ENCODE peak calls at places on chromosomes 11 and 22, in four cellular contexts. B is hepatocyte; R is keratinocyte; A is CD4-positive, alpha-beta memory T cell. Q is an unnamed sample.

GRCh38 chr11:62223095-62223494 is 14.6 kb downstream of the SCGB2A1 start:
- DNase-seq in B (no peak), A (no peak), R (no peak), Q (no peak)

GRCh38 chr11:126680109-126680508 is 320.5 kb downstream of the KIRREL3 start:
- DNase-seq in B (no peak), R (no peak), A (no peak), Q (no peak)

GRCh38 chr11:61963282-61964057 is 4.0 kb downstream of the FTH1 start:
- DNase-seq in R (no peak), A (peak; percentile 46), B (no peak), Q (peak; percentile 66)

GRCh38 chr11:128405693-128406364 is 181.5 kb downstream of the ETS1 start:
- DNase-seq in A (no peak), R (no peak), B (no peak), Q (no peak)

GRCh38 chr22:32617271-32617670 is 142.7 kb downstream of the FBXO7 start:
- DNase-seq in A (no peak), R (no peak), B (peak; percentile 32), Q (no peak)

GRCh38 chr11:31763296-31763695 is 47.8 kb downstream of the PAX6 start:
- DNase-seq in B (no peak), A (no peak), R (no peak), Q (no peak)

GRCh38 chr11:66418168-66418985 is 2.5 kb upstream of the NPAS4 start:
- DNase-seq in R (no peak), B (peak; percentile 87), A (peak; percentile 31), Q (peak; percentile 78)

GRCh38 chr11:36363361-36364272 is 67.5 kb downstream of the PRR5L start:
- DNase-seq in A (no peak), R (no peak), B (peak; percentile 37), Q (no peak)

GRCh38 chr22:19566599-19567382 is 42.6 kb upstream of the CLDN5 start:
- DNase-seq in B (no peak), A (no peak), R (no peak), Q (no peak)

GRCh38 chr22:47439643-47440265 is 677.3 kb downstream of the TBC1D22A start:
- DNase-seq in B (no peak), R (no peak), A (no peak), Q (no peak)

GRCh38 chr11:11626128-11626527 is 4.3 kb upstream of the GALNT18 start:
- DNase-seq in B (no peak), R (no peak), A (no peak), Q (no peak)

GRCh38 chr11:65718964-65719492 is 1.6 kb downstream of the RNASEH2C start:
- DNase-seq in A (no peak), R (no peak), B (peak; percentile 19), Q (no peak)

GRCh38 chr11:12845739-12846358 is 163.3 kb upstream of the RASSF10 start:
- DNase-seq in A (no peak), R (no peak), B (peak; percentile 78), Q (no peak)

GRCh38 chr11:10412266-10412665 is 42.8 kb upstream of the AMPD3 start:
- DNase-seq in R (no peak), B (no peak), A (no peak), Q (no peak)

GRCh38 chr11:35427158-35427557 is 7.8 kb upstream of the SLC1A2 start:
- DNase-seq in A (no peak), R (no peak), B (no peak), Q (no peak)

GRCh38 chr22:46753761-46754109 is 8.7 kb upstream of the TBC1D22A start:
- DNase-seq in A (no peak), R (no peak), B (no peak), Q (no peak)

GRCh38 chr11:76157891-76158290 is 48.4 kb downstream of the WNT11 start:
- DNase-seq in B (no peak), A (no peak), R (no peak), Q (no peak)

GRCh38 chr11:103735497-103736032 is 300.9 kb upstream of the DDI1 start:
- DNase-seq in R (no peak), B (no peak), A (no peak), Q (no peak)

GRCh38 chr22:47626428-47627390 is 864.3 kb downstream of the TBC1D22A start:
- DNase-seq in R (no peak), B (no peak), A (no peak), Q (peak; percentile 40)

GRCh38 chr11:66744485-66745355 is 15.7 kb upstream of the SPTBN2 start:
- DNase-seq in R (peak; percentile 45), A (peak; percentile 91), B (peak; percentile 93), Q (peak; percentile 70)

GRCh38 chr11:63901660-63902059 is 15.3 kb downstream of the RCOR2 start:
- DNase-seq in A (no peak), R (no peak), B (no peak), Q (no peak)

GRCh38 chr22:41537203-41537602 is 7.1 kb downstream of the POLR3H start:
- DNase-seq in A (no peak), B (no peak), R (no peak), Q (no peak)

GRCh38 chr11:99015634-99016454 is 4.9 kb upstream of the CNTN5 start:
- DNase-seq in B (peak; percentile 70), R (peak; percentile 15), A (peak; percentile 31), Q (no peak)

GRCh38 chr11:131491503-131491902 is 121.1 kb downstream of the NTM start:
- DNase-seq in A (no peak), B (peak; percentile 31), R (no peak), Q (no peak)

GRCh38 chr11:132595711-132596111 is 936.6 kb downstream of the OPCML start:
- DNase-seq in B (no peak), A (no peak), R (no peak), Q (no peak)

GRCh38 chr11:80103149-80103859 is 662.5 kb upstream of the TENM4 start:
- DNase-seq in R (peak; percentile 75), A (no peak), B (peak; percentile 25), Q (no peak)

GRCh38 chr11:57116654-57117053 is 65.1 kb upstream of the LRRC55 start:
- DNase-seq in R (no peak), A (no peak), B (peak; percentile 42), Q (no peak)

GRCh38 chr11:32210601-32211000 is 119.7 kb downstream of the RCN1 start:
- DNase-seq in R (no peak), B (no peak), A (no peak), Q (no peak)

GRCh38 chr11:125952973-125953372 is 7.1 kb downstream of the VSIG10L2 start:
- DNase-seq in A (no peak), R (no peak), B (no peak), Q (peak; percentile 76)

GRCh38 chr11:76206327-76207081 is at the start of gene WNT11:
- DNase-seq in R (no peak), A (peak; percentile 27), B (peak; percentile 82), Q (no peak)

DNA sequence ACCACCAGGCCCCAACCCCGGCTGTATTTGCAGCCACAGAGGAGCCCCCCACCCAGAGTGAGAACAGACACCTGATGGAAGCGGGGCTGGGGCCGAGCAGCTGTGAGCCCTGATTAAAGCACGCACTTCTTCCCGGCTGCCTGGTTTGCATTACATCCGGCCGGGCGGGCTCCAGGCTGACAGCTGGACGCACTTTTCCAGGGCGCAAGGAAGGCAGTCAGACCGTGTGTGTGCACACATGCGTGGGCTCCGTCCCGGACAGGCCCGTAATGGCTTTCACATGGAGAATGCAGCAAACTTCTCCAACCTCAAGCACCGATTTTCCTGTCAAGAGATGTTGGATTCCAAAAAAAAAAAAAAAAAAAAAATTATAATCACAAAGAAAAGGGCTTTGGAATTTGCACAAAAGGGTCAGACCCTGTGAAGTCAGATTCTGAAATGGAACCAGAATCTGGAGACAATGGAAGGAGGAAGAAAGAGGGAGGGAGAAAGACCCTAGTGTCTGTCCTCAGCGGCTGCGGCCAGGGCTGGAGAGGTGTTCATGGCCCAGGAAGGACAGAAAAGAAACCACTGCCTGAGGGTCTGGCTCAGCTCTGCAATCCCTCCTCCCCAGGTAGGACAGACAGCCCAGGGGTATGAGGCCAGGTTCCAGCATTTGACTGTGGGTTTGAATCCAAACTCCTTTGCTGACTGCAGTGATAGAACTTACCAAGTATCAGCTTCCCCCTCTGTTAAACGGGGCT is 365.5 kb downstream of the MN1 start:
- DNase-seq in A (no peak), B (peak; percentile 62), R (no peak), Q (peak; percentile 74)
- H3K27ac ChIP-seq in A (no peak overlapping the region), B (peak overlapping the region; percentile 23), R (no peak overlapping the region), Q (peak overlapping the region; percentile 15)

DNA sequence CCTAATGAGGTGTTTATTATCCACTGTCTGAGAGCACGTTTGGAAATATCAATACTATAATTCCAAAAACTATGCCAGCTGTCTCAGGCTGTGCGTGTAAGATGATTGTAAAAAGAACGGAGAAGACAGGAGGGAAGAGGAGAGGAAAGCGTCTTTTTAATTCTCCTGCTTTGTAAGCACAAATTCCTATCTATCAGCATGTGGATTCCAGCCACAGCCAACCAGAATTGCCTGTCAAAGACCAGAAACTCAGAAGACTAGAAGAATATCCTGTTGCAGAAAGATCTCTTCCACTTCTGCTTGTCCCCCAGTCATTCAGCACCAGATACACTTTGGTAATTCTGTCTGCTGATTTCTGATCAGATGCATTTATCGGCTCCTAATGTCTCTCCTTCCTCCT is 25.8 kb downstream of the APOL5 start:
- DNase-seq in B (no peak), R (no peak), A (no peak), Q (no peak)
- H3K36me3 ChIP-seq in B (no peaks in the 10 kb centered on the region), R (peaks cover 25% of the 10 kb centered on the region), A (no peaks in the 10 kb centered on the region), Q (peaks cover 9% of the 10 kb centered on the region)

GRCh38 chr11:30016588-30017363 is at the start of gene KCNA4:
- DNase-seq in B (peak; percentile 79), R (no peak), A (no peak), Q (no peak)

GRCh38 chr11:30018443-30018842 is 1.6 kb upstream of the KCNA4 start:
- DNase-seq in B (no peak), A (no peak), R (no peak), Q (no peak)

GRCh38 chr11:30019481-30019880 is 2.7 kb upstream of the KCNA4 start:
- DNase-seq in A (no peak), B (no peak), R (no peak), Q (no peak)

GRCh38 chr11:30015725-30016449 is 943 bp downstream of the KCNA4 start:
- DNase-seq in A (no peak), R (no peak), B (no peak), Q (no peak)

GRCh38 chr11:30017467-30017895 is 651 bp upstream of the KCNA4 start:
- DNase-seq in B (peak; percentile 19), A (no peak), R (no peak), Q (no peak)
- H3K27ac ChIP-seq in B (no peak overlapping the region), A (no peak overlapping the region), R (no peak overlapping the region), Q (no peak overlapping the region)

DNA sequence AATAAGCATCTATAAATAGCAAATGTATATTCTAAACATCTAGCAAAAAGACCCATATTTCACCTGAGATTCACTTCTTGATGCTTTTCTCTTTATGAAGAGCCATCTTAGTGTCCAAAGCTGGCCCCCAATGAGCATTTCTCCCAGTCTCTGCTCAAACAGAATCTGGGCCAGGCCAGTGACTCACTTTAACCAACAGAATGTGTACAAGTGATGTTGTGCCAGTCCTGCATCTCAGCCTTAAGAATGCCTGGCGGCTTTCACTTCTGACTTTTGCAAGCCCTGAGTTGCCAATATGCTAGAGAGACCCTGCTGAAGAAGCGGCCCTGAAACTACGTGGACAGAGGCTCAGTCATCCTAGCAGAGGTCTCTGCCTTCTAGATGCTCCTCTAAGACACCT is 6.9 kb upstream of the COPB1 start:
- DNase-seq in B (no peak), A (no peak), R (no peak), Q (no peak)
- H3K36me3 ChIP-seq in B (peaks cover 4% of the 10 kb centered on the region), A (peaks cover 51% of the 10 kb centered on the region), R (peaks cover 18% of the 10 kb centered on the region), Q (peaks cover 75% of the 10 kb centered on the region)